ENCODE peak calls at places on chromosomes 13 and 19, in four cellular contexts. Y, P, R and S are unnamed samples.

GRCh38 chr13:29861694-29862110 is 11.3 kb upstream of the UBL3 start:
- DNase-seq in R (peak; percentile 98), Y (no peak), P (no peak), S (no peak)

GRCh38 chr13:87259479-87260083 is 411.6 kb upstream of the SLITRK5 start:
- DNase-seq in Y (no peak), R (no peak), P (no peak), S (peak; percentile 7)

GRCh38 chr13:45828253-45828968 is 23.1 kb downstream of the SIAH3 start:
- DNase-seq in R (no peak), P (no peak), Y (no peak), S (no peak)

GRCh38 chr19:33464733-33465115 is 56.9 kb downstream of the PEPD start:
- DNase-seq in Y (no peak), P (no peak), R (no peak), S (no peak)

GRCh38 chr13:94195715-94196114 is 283.8 kb downstream of the DCT start:
- DNase-seq in Y (no peak), R (peak; percentile 98), P (no peak), S (no peak)

GRCh38 chr13:80235131-80235530 is 105.8 kb downstream of the SPRY2 start:
- DNase-seq in Y (no peak), P (no peak), R (peak; percentile 47), S (peak; percentile 63)

GRCh38 chr19:43620061-43621001 is 902 bp upstream of the ZNF428 start:
- DNase-seq in R (no peak), Y (peak; percentile 79), P (peak; percentile 77), S (no peak)

GRCh38 chr13:27131202-27131623 is 40.4 kb downstream of the USP12 start:
- DNase-seq in P (peak; percentile 25), R (peak; percentile 68), Y (peak; percentile 58), S (no peak)

GRCh38 chr13:109989686-109990085 is 203.3 kb upstream of the IRS2 start:
- DNase-seq in R (peak; percentile 39), P (no peak), Y (no peak), S (no peak)

GRCh38 chr13:35630551-35631275 is 154.2 kb upstream of the MAB21L1 start:
- DNase-seq in R (peak; percentile 54), Y (no peak), P (no peak), S (peak; percentile 8)

GRCh38 chr19:1422360-1422759 is 15.0 kb downstream of the DAZAP1 start:
- DNase-seq in R (no peak), P (no peak), Y (no peak), S (no peak)

GRCh38 chr19:16571689-16572331 is 405 bp downstream of the SLC35E1 start:
- DNase-seq in R (peak; percentile 39), Y (no peak), P (no peak), S (no peak)

GRCh38 chr13:97753942-97754670 is 199.4 kb upstream of the IPO5 start:
- DNase-seq in R (no peak), Y (no peak), P (no peak), S (no peak)

GRCh38 chr13:45464141-45464686 is 525 bp upstream of the COG3 start:
- DNase-seq in Y (no peak), P (no peak), R (no peak), S (no peak)

GRCh38 chr19:19103167-19103566 is 35.1 kb downstream of the TMEM161A start:
- DNase-seq in P (no peak), R (no peak), Y (no peak), S (no peak)

GRCh38 chr19:11172576-11172975 is 17.0 kb upstream of the SPC24 start:
- DNase-seq in R (no peak), P (no peak), Y (no peak), S (no peak)